ENCODE peak calls at places on chromosome 14, in four cellular contexts. One of them, this sample, is unnamed. For H3K4me1, the result is how much of the 10 kb centered on the place peaks cover.

GRCh38 chr14:98724734-98725133 is 547.3 kb downstream of the BCL11B start:
- DNase-seq in mesenchymal stem cell: no peak
- DNase-seq in H1: no peak
- DNase-seq in IMR-90: no peak
- DNase-seq in this sample: no peak

GRCh38 chr14:72892103-72892878 is 1.6 kb downstream of the DPF3 start:
- DNase-seq in mesenchymal stem cell: peak
- DNase-seq in H1: no peak
- DNase-seq in IMR-90: peak
- DNase-seq in this sample: peak

GRCh38 chr14:75978249-75978731 is 3.5 kb downstream of the TGFB3 start:
- DNase-seq in mesenchymal stem cell: no peak
- DNase-seq in H1: no peak
- DNase-seq in IMR-90: no peak
- DNase-seq in this sample: no peak

GRCh38 chr14:75977544-75977943 is 4.3 kb downstream of the TGFB3 start:
- DNase-seq in mesenchymal stem cell: no peak
- DNase-seq in H1: no peak
- DNase-seq in IMR-90: no peak
- DNase-seq in this sample: no peak

GRCh38 chr14:44720707-44721106 is 213.6 kb upstream of the FSCB start:
- DNase-seq in mesenchymal stem cell: no peak
- DNase-seq in H1: no peak
- DNase-seq in IMR-90: no peak
- DNase-seq in this sample: no peak

GRCh38 chr14:67137744-67138371 is 51.4 kb upstream of the GARIN2 start:
- DNase-seq in mesenchymal stem cell: peak
- DNase-seq in H1: no peak
- DNase-seq in IMR-90: peak
- DNase-seq in this sample: peak

GRCh38 chr14:58533417-58533816 is 104.3 kb upstream of the DACT1 start:
- DNase-seq in mesenchymal stem cell: peak
- DNase-seq in H1: no peak
- DNase-seq in IMR-90: no peak
- DNase-seq in this sample: peak

GRCh38 chr14:63682727-63683593 is 41.3 kb upstream of the WDR89 start:
- DNase-seq in mesenchymal stem cell: no peak
- DNase-seq in H1: no peak
- DNase-seq in IMR-90: no peak
- DNase-seq in this sample: peak

GRCh38 chr14:72643317-72643801 is 250.5 kb downstream of the DPF3 start:
- DNase-seq in mesenchymal stem cell: peak
- DNase-seq in H1: peak
- DNase-seq in IMR-90: peak
- DNase-seq in this sample: peak

GRCh38 chr14:52015411-52016030 is 26.2 kb downstream of the RTRAF start:
- DNase-seq in mesenchymal stem cell: no peak
- DNase-seq in H1: no peak
- DNase-seq in IMR-90: peak
- DNase-seq in this sample: peak

GRCh38 chr14:22641851-22642250 is 2.3 kb downstream of the OR6J1 start:
- DNase-seq in mesenchymal stem cell: no peak
- DNase-seq in H1: no peak
- DNase-seq in IMR-90: no peak
- DNase-seq in this sample: no peak

GRCh38 chr14:28931999-28932398 is 165.4 kb downstream of the FOXG1 start:
- DNase-seq in mesenchymal stem cell: no peak
- DNase-seq in H1: no peak
- DNase-seq in IMR-90: no peak
- DNase-seq in this sample: no peak

GRCh38 chr14:53043107-53043704 is 92.4 kb upstream of the FERMT2 start:
- DNase-seq in mesenchymal stem cell: peak
- DNase-seq in H1: no peak
- DNase-seq in IMR-90: peak
- DNase-seq in this sample: no peak

GRCh38 chr14:63632932-63633514 is 8.6 kb downstream of the WDR89 start:
- DNase-seq in mesenchymal stem cell: peak
- DNase-seq in H1: no peak
- DNase-seq in IMR-90: peak
- DNase-seq in this sample: no peak

GRCh38 chr14:105022276-105022670 is 1.4 kb upstream of the CDCA4 start:
- DNase-seq in mesenchymal stem cell: no peak
- DNase-seq in H1: no peak
- DNase-seq in IMR-90: no peak
- DNase-seq in this sample: no peak
- H3K4me1 ChIP-seq in mesenchymal stem cell: under half
- H3K4me1 ChIP-seq in H1: under half
- H3K4me1 ChIP-seq in IMR-90: under half
- H3K4me1 ChIP-seq in this sample: under half

DNA sequence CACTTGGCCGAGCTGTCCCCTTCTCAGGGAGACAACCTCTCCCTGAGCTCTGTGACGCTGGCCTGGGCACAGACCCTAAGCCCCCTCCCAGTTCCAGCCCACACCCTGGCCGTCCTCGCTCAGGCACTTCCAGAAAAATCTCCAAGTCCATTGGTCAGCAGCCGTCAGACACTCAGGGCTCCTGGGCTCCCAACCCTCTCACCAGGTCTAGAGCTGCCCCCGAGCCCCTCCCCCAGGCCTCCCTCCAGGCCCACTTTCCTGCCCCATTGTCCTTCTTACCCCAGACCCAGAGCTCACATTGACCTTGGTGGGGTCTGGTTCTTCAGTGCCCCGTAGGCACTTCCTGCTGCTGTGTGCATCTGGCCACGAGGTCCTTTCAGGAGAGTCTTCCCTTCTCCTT is 249.3 kb upstream of the RTL1 start:
- DNase-seq in mesenchymal stem cell: no peak
- DNase-seq in H1: no peak
- DNase-seq in IMR-90: no peak
- DNase-seq in this sample: no peak
- H2BK5ac ChIP-seq in mesenchymal stem cell: no peak
- H2BK5ac ChIP-seq in H1: no peak
- H2BK5ac ChIP-seq in IMR-90: no peak
- H2BK5ac ChIP-seq in this sample: no peak

GRCh38 chr14:104085889-104086201 is 345 bp downstream of the ASPG start:
- DNase-seq in mesenchymal stem cell: no peak
- DNase-seq in H1: no peak
- DNase-seq in IMR-90: no peak
- DNase-seq in this sample: no peak

GRCh38 chr14:104086661-104087461 is 1.4 kb downstream of the ASPG start:
- DNase-seq in mesenchymal stem cell: no peak
- DNase-seq in H1: no peak
- DNase-seq in IMR-90: no peak
- DNase-seq in this sample: no peak

GRCh38 chr14:104086210-104086660 is 735 bp downstream of the ASPG start:
- DNase-seq in mesenchymal stem cell: no peak
- DNase-seq in H1: no peak
- DNase-seq in IMR-90: no peak
- DNase-seq in this sample: no peak

GRCh38 chr14:104087981-104088850 is 2.7 kb downstream of the ASPG start:
- DNase-seq in mesenchymal stem cell: no peak
- DNase-seq in H1: no peak
- DNase-seq in IMR-90: no peak
- DNase-seq in this sample: no peak

DNA sequence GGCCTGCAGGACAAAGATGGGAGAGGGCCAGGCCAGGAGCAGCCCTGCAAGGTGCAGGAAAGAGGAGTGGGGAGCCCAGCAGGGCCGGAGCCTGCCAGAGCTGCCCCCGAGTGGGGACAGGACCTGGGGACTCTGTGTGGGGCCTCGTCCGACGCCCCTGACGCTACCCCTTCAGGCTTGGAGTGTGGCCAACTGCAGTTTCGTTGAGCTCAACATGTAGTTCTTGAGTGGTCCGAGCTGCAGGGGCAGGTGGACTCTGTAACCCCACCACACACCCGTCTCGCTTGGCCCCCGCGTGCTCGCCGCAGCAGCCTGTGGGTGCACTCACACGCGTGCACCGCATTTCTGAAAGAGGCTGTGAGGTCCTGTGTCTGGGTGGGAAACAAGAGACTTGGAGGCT is 2.0 kb downstream of the ASPG start:
- DNase-seq in mesenchymal stem cell: no peak
- DNase-seq in H1: no peak
- DNase-seq in IMR-90: no peak
- DNase-seq in this sample: no peak
- H3K4me2 ChIP-seq in mesenchymal stem cell: no peak
- H3K4me2 ChIP-seq in H1: no peak
- H3K4me2 ChIP-seq in IMR-90: no peak
- H3K4me2 ChIP-seq in this sample: no peak

DNA sequence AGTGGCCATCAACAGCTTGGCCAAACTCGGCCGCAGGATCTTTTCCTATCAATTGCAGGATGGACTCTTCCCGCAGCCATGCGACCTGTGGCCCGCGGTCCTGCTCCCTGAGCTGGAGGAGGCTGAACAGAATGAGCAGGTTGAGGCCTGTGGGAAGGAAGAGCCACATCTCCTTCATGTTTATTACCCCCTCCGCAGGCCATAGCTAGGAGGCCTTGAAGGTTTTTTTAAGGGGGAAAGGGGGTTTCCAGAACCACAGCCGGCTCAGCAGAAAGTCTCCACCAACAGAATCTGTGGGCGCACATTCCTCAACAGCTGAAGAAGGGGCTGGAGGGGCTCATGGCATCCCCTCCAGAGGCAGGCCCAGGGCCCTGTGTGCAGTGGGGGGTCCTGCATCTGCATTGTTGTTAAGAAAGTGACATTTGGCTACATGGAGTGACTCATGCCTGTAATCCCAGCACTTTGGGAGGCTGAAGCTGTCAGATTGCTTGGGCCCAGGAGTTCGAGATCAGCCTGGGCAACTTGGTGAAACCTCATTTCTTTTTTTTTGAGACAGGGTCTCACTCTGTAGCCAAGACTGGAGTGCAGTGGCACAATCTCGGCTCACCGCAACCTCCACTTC is 25.2 kb upstream of the PPP1R13B start:
- DNase-seq in mesenchymal stem cell: no peak
- DNase-seq in H1: no peak
- DNase-seq in IMR-90: no peak
- DNase-seq in this sample: peak
- H3K4me1 ChIP-seq in mesenchymal stem cell: under half
- H3K4me1 ChIP-seq in H1: under half
- H3K4me1 ChIP-seq in IMR-90: under half
- H3K4me1 ChIP-seq in this sample: under half

GRCh38 chr14:96104469-96105057 is 65.4 kb downstream of the C14orf132 start:
- DNase-seq in mesenchymal stem cell: peak
- DNase-seq in H1: no peak
- DNase-seq in IMR-90: peak
- DNase-seq in this sample: no peak
- H2BK5ac ChIP-seq in mesenchymal stem cell: peak
- H2BK5ac ChIP-seq in H1: no peak
- H2BK5ac ChIP-seq in IMR-90: peak
- H2BK5ac ChIP-seq in this sample: no peak

GRCh38 chr14:93100570-93100969 is 15.2 kb downstream of the ITPK1 start:
- DNase-seq in mesenchymal stem cell: no peak
- DNase-seq in H1: no peak
- DNase-seq in IMR-90: no peak
- DNase-seq in this sample: peak

GRCh38 chr14:93099187-93099586 is 16.5 kb downstream of the ITPK1 start:
- DNase-seq in mesenchymal stem cell: peak
- DNase-seq in H1: no peak
- DNase-seq in IMR-90: no peak
- DNase-seq in this sample: no peak

GRCh38 chr14:93100098-93100497 is 15.6 kb downstream of the ITPK1 start:
- DNase-seq in mesenchymal stem cell: no peak
- DNase-seq in H1: no peak
- DNase-seq in IMR-90: no peak
- DNase-seq in this sample: peak

GRCh38 chr14:93102141-93102540 is 13.6 kb downstream of the ITPK1 start:
- DNase-seq in mesenchymal stem cell: no peak
- DNase-seq in H1: no peak
- DNase-seq in IMR-90: no peak
- DNase-seq in this sample: no peak

DNA sequence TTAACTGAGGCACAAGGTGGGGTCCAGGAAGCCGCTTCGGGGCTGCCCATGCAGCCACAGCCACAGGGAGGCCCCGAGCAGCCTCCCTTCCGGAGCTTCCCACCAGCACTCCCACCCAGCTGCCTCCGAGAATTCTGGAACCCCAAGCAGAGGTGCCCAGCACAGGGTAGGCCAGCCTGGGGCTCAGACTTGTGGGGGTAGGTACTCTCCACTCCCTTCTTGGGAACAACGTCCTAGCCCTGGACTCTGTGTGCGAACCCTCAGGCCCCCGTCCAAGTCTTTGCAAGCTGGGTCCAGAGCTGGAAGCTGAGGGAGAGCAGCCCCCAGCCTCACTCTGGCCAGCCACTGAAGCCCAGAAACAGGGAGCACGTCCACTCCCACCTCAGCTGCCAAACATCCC is 16.1 kb downstream of the ITPK1 start:
- DNase-seq in mesenchymal stem cell: no peak
- DNase-seq in H1: no peak
- DNase-seq in IMR-90: no peak
- DNase-seq in this sample: no peak
- H3K4me2 ChIP-seq in mesenchymal stem cell: no peak
- H3K4me2 ChIP-seq in H1: no peak
- H3K4me2 ChIP-seq in IMR-90: no peak
- H3K4me2 ChIP-seq in this sample: no peak

DNA sequence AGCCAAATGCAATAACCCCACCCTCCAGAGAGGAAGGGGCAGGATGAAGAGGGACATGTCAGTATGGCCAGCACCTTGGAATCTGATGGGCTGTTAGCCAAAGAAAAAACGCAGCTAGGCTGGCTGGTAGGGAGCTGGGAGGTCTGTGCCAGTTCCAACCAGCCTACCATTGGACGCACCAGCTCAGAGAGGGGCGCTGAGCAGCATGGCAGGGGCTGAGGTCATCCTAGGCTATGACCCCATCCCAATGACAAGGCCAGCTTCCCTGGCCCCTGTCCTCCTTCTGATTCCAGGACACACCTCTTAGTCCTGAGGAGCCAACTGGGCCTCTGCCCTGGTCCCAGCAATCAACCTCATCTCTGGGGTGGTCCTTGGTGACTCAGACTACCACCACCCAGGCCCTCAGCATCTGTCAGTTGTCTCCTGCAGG is 12.2 kb downstream of the ACTN1 start:
- DNase-seq in mesenchymal stem cell: no peak
- DNase-seq in H1: no peak
- DNase-seq in IMR-90: no peak
- DNase-seq in this sample: no peak
- H3K4me1 ChIP-seq in mesenchymal stem cell: half or more
- H3K4me1 ChIP-seq in H1: under half
- H3K4me1 ChIP-seq in IMR-90: half or more
- H3K4me1 ChIP-seq in this sample: under half

GRCh38 chr14:102859911-102860310 is 62.6 kb upstream of the AMN start:
- DNase-seq in mesenchymal stem cell: no peak
- DNase-seq in H1: no peak
- DNase-seq in IMR-90: no peak
- DNase-seq in this sample: no peak
- H2BK5ac ChIP-seq in mesenchymal stem cell: no peak
- H2BK5ac ChIP-seq in H1: no peak
- H2BK5ac ChIP-seq in IMR-90: no peak
- H2BK5ac ChIP-seq in this sample: no peak

GRCh38 chr14:104335611-104336010 is 197.2 kb downstream of the KIF26A start:
- DNase-seq in mesenchymal stem cell: no peak
- DNase-seq in H1: no peak
- DNase-seq in IMR-90: no peak
- DNase-seq in this sample: no peak
- H3K4me2 ChIP-seq in mesenchymal stem cell: no peak
- H3K4me2 ChIP-seq in H1: no peak
- H3K4me2 ChIP-seq in IMR-90: no peak
- H3K4me2 ChIP-seq in this sample: no peak

This sample was measured in mesendoderm.